ENCODE peak calls at places on chromosomes 12 and 14, in eight cellular contexts. C is activated CD4-positive, CD25-positive, alpha-beta regulatory T cell; X is activated CD4-positive, alpha-beta T cell treated with anti-CD3 and anti-CD28 coated beads for 4 hours; I is neural crest cell; K is neuronal stem cell; U is cardiac muscle cell; F is ovary; G is renal cortical epithelial cell. S is an unnamed sample.

GRCh38 chr14:92553456-92553855 is 39.9 kb downstream of the RIN3 start:
- DNase-seq in C (no peak), X (no peak), I (no peak), K (no peak), U (peak; percentile 68), F (peak; percentile 78), G (peak; percentile 22), S (no peak)

GRCh38 chr12:44503329-44503728 is 372.8 kb downstream of the NELL2 start:
- DNase-seq in C (no peak), X (no peak), I (no peak), K (no peak), U (no peak), F (no peak), G (no peak), S (no peak)

GRCh38 chr12:26680724-26681455 is 152.1 kb downstream of the ITPR2 start:
- DNase-seq in C (no peak), X (no peak), I (no peak), K (no peak), U (peak; percentile 62), F (no peak), G (no peak), S (no peak)

GRCh38 chr12:12461281-12461922 is 101.3 kb downstream of the DUSP16 start:
- DNase-seq in C (no peak), X (no peak), I (no peak), K (no peak), U (no peak), F (no peak), G (no peak), S (no peak)

GRCh38 chr12:111766608-111767361 is at the start of gene ALDH2:
- DNase-seq in C (no peak), X (peak; percentile 15), I (peak; percentile 69), K (peak; percentile 83), U (peak; percentile 79), F (peak; percentile 89), G (no peak), S (no peak)

GRCh38 chr12:4526923-4527546 is 11.7 kb upstream of the RAD51AP1 start:
- DNase-seq in C (no peak), X (no peak), I (no peak), K (no peak), U (peak; percentile 30), F (no peak), G (peak; percentile 30), S (no peak)

GRCh38 chr14:60771117-60771516 is 36.6 kb downstream of the MNAT1 start:
- DNase-seq in C (no peak), X (no peak), I (no peak), K (no peak), U (no peak), F (no peak), G (no peak), S (no peak)

GRCh38 chr12:113135178-113136127 is at the start of gene RASAL1:
- DNase-seq in C (peak; percentile 51), X (peak; percentile 72), I (no peak), K (no peak), U (no peak), F (no peak), G (peak; percentile 60), S (no peak)

GRCh38 chr12:75784591-75784990 is 247.0 kb downstream of the PHLDA1 start:
- DNase-seq in C (no peak), X (no peak), I (no peak), K (no peak), U (peak; percentile 23), F (no peak), G (peak; percentile 78), S (no peak)

GRCh38 chr12:46459111-46459510 is 86.5 kb upstream of the SLC38A2 start:
- DNase-seq in C (no peak), X (no peak), I (no peak), K (no peak), U (peak; percentile 76), F (no peak), G (peak; percentile 31), S (no peak)

GRCh38 chr12:47048541-47048940 is 30.9 kb upstream of the PCED1B start:
- DNase-seq in C (no peak), X (no peak), I (no peak), K (no peak), U (no peak), F (no peak), G (peak; percentile 63), S (no peak)

GRCh38 chr14:26323781-26324363 is 274.0 kb downstream of the NOVA1 start:
- DNase-seq in C (no peak), X (no peak), I (no peak), K (peak; percentile 26), U (peak; percentile 5), F (no peak), G (no peak), S (no peak)

GRCh38 chr12:71472441-71472911 is 32.9 kb downstream of the LGR5 start:
- DNase-seq in C (no peak), X (no peak), I (no peak), K (no peak), U (no peak), F (no peak), G (no peak), S (no peak)

GRCh38 chr12:30694412-30694955 is 1.2 kb downstream of the IPO8 start:
- DNase-seq in C (no peak), X (peak; percentile 1), I (no peak), K (no peak), U (peak; percentile 14), F (no peak), G (peak; percentile 55), S (no peak)

S was measured in epithelial cell of proximal tubule.